ENCODE peak calls at places on chromosomes 4 and X, in six cellular contexts. One of them, this sample, is unnamed.

GRCh38 chrX:16436348-16437188 is 213.4 kb upstream of the S100G start:
- DNase-seq in HCEC 1CT: peak
- DNase-seq in activated T-cell treated with anti-CD3 and anti-CD28 coated beads, Interleukin-2, amount 50 U/mL, for 48 hours: peak
- DNase-seq in GM23248: peak
- DNase-seq in NCI-H146: peak
- DNase-seq in stimulated activated CD4-positive, alpha-beta T cell treated with anti-CD3 and anti-CD28 coated beads, Interleukin-15, amount 100 ng/mL, for 1 hour: peak
- DNase-seq in this sample: peak

GRCh38 chr4:153260152-153260551 is 55.9 kb downstream of the TRIM2 start:
- DNase-seq in HCEC 1CT: no peak
- DNase-seq in activated T-cell treated with anti-CD3 and anti-CD28 coated beads, Interleukin-2, amount 50 U/mL, for 48 hours: no peak
- DNase-seq in GM23248: peak
- DNase-seq in NCI-H146: no peak
- DNase-seq in stimulated activated CD4-positive, alpha-beta T cell treated with anti-CD3 and anti-CD28 coated beads, Interleukin-15, amount 100 ng/mL, for 1 hour: no peak
- DNase-seq in this sample: no peak

GRCh38 chr4:139593091-139593564 is 37.1 kb upstream of the SETD7 start:
- DNase-seq in HCEC 1CT: no peak
- DNase-seq in activated T-cell treated with anti-CD3 and anti-CD28 coated beads, Interleukin-2, amount 50 U/mL, for 48 hours: no peak
- DNase-seq in GM23248: peak
- DNase-seq in NCI-H146: no peak
- DNase-seq in stimulated activated CD4-positive, alpha-beta T cell treated with anti-CD3 and anti-CD28 coated beads, Interleukin-15, amount 100 ng/mL, for 1 hour: no peak
- DNase-seq in this sample: peak

GRCh38 chrX:41381685-41382084 is 47.7 kb downstream of the DDX3X start:
- DNase-seq in HCEC 1CT: peak
- DNase-seq in activated T-cell treated with anti-CD3 and anti-CD28 coated beads, Interleukin-2, amount 50 U/mL, for 48 hours: no peak
- DNase-seq in GM23248: peak
- DNase-seq in NCI-H146: no peak
- DNase-seq in stimulated activated CD4-positive, alpha-beta T cell treated with anti-CD3 and anti-CD28 coated beads, Interleukin-15, amount 100 ng/mL, for 1 hour: no peak
- DNase-seq in this sample: peak

GRCh38 chrX:23900220-23900797 is 7.4 kb downstream of the APOO start:
- DNase-seq in HCEC 1CT: peak
- DNase-seq in activated T-cell treated with anti-CD3 and anti-CD28 coated beads, Interleukin-2, amount 50 U/mL, for 48 hours: no peak
- DNase-seq in GM23248: peak
- DNase-seq in NCI-H146: no peak
- DNase-seq in stimulated activated CD4-positive, alpha-beta T cell treated with anti-CD3 and anti-CD28 coated beads, Interleukin-15, amount 100 ng/mL, for 1 hour: no peak
- DNase-seq in this sample: no peak

GRCh38 chr4:118814054-118814453 is 21.9 kb downstream of the SEC24D start:
- DNase-seq in HCEC 1CT: no peak
- DNase-seq in activated T-cell treated with anti-CD3 and anti-CD28 coated beads, Interleukin-2, amount 50 U/mL, for 48 hours: no peak
- DNase-seq in GM23248: no peak
- DNase-seq in NCI-H146: no peak
- DNase-seq in stimulated activated CD4-positive, alpha-beta T cell treated with anti-CD3 and anti-CD28 coated beads, Interleukin-15, amount 100 ng/mL, for 1 hour: no peak
- DNase-seq in this sample: no peak

GRCh38 chr4:121900132-121900983 is 30.1 kb upstream of the BBS7 start:
- DNase-seq in HCEC 1CT: peak
- DNase-seq in activated T-cell treated with anti-CD3 and anti-CD28 coated beads, Interleukin-2, amount 50 U/mL, for 48 hours: peak
- DNase-seq in GM23248: peak
- DNase-seq in NCI-H146: peak
- DNase-seq in stimulated activated CD4-positive, alpha-beta T cell treated with anti-CD3 and anti-CD28 coated beads, Interleukin-15, amount 100 ng/mL, for 1 hour: no peak
- DNase-seq in this sample: peak

GRCh38 chr4:76306882-76307669 is 543 bp downstream of the STBD1 start:
- DNase-seq in HCEC 1CT: peak
- DNase-seq in activated T-cell treated with anti-CD3 and anti-CD28 coated beads, Interleukin-2, amount 50 U/mL, for 48 hours: peak
- DNase-seq in GM23248: peak
- DNase-seq in NCI-H146: peak
- DNase-seq in stimulated activated CD4-positive, alpha-beta T cell treated with anti-CD3 and anti-CD28 coated beads, Interleukin-15, amount 100 ng/mL, for 1 hour: no peak
- DNase-seq in this sample: peak

GRCh38 chr4:84499065-84499982 is at the start of gene NKX6-1:
- DNase-seq in HCEC 1CT: no peak
- DNase-seq in activated T-cell treated with anti-CD3 and anti-CD28 coated beads, Interleukin-2, amount 50 U/mL, for 48 hours: peak
- DNase-seq in GM23248: peak
- DNase-seq in NCI-H146: peak
- DNase-seq in stimulated activated CD4-positive, alpha-beta T cell treated with anti-CD3 and anti-CD28 coated beads, Interleukin-15, amount 100 ng/mL, for 1 hour: no peak
- DNase-seq in this sample: peak

GRCh38 chr4:181018998-181019397 is 1224.2 kb upstream of the TENM3 start:
- DNase-seq in HCEC 1CT: no peak
- DNase-seq in activated T-cell treated with anti-CD3 and anti-CD28 coated beads, Interleukin-2, amount 50 U/mL, for 48 hours: no peak
- DNase-seq in GM23248: no peak
- DNase-seq in NCI-H146: no peak
- DNase-seq in stimulated activated CD4-positive, alpha-beta T cell treated with anti-CD3 and anti-CD28 coated beads, Interleukin-15, amount 100 ng/mL, for 1 hour: no peak
- DNase-seq in this sample: no peak

GRCh38 chr4:139208404-139208945 is 31.5 kb upstream of the ELF2 start:
- DNase-seq in HCEC 1CT: peak
- DNase-seq in activated T-cell treated with anti-CD3 and anti-CD28 coated beads, Interleukin-2, amount 50 U/mL, for 48 hours: no peak
- DNase-seq in GM23248: peak
- DNase-seq in NCI-H146: peak
- DNase-seq in stimulated activated CD4-positive, alpha-beta T cell treated with anti-CD3 and anti-CD28 coated beads, Interleukin-15, amount 100 ng/mL, for 1 hour: no peak
- DNase-seq in this sample: no peak

GRCh38 chr4:187993827-187994226 is 1.7 kb upstream of the ZFP42 start:
- DNase-seq in HCEC 1CT: peak
- DNase-seq in activated T-cell treated with anti-CD3 and anti-CD28 coated beads, Interleukin-2, amount 50 U/mL, for 48 hours: no peak
- DNase-seq in GM23248: no peak
- DNase-seq in NCI-H146: no peak
- DNase-seq in stimulated activated CD4-positive, alpha-beta T cell treated with anti-CD3 and anti-CD28 coated beads, Interleukin-15, amount 100 ng/mL, for 1 hour: no peak
- DNase-seq in this sample: peak

GRCh38 chr4:83320548-83320947 is 14.1 kb downstream of the HPSE start:
- DNase-seq in HCEC 1CT: peak
- DNase-seq in activated T-cell treated with anti-CD3 and anti-CD28 coated beads, Interleukin-2, amount 50 U/mL, for 48 hours: peak
- DNase-seq in GM23248: peak
- DNase-seq in NCI-H146: no peak
- DNase-seq in stimulated activated CD4-positive, alpha-beta T cell treated with anti-CD3 and anti-CD28 coated beads, Interleukin-15, amount 100 ng/mL, for 1 hour: no peak
- DNase-seq in this sample: peak

GRCh38 chr4:80153800-80154546 is 43.3 kb upstream of the PRDM8 start:
- DNase-seq in HCEC 1CT: peak
- DNase-seq in activated T-cell treated with anti-CD3 and anti-CD28 coated beads, Interleukin-2, amount 50 U/mL, for 48 hours: no peak
- DNase-seq in GM23248: peak
- DNase-seq in NCI-H146: no peak
- DNase-seq in stimulated activated CD4-positive, alpha-beta T cell treated with anti-CD3 and anti-CD28 coated beads, Interleukin-15, amount 100 ng/mL, for 1 hour: no peak
- DNase-seq in this sample: no peak

GRCh38 chr4:98728433-98728832 is 70.0 kb upstream of the TSPAN5 start:
- DNase-seq in HCEC 1CT: peak
- DNase-seq in activated T-cell treated with anti-CD3 and anti-CD28 coated beads, Interleukin-2, amount 50 U/mL, for 48 hours: no peak
- DNase-seq in GM23248: peak
- DNase-seq in NCI-H146: no peak
- DNase-seq in stimulated activated CD4-positive, alpha-beta T cell treated with anti-CD3 and anti-CD28 coated beads, Interleukin-15, amount 100 ng/mL, for 1 hour: no peak
- DNase-seq in this sample: peak

GRCh38 chr4:54099959-54100606 is at the start of gene GSX2:
- DNase-seq in HCEC 1CT: no peak
- DNase-seq in activated T-cell treated with anti-CD3 and anti-CD28 coated beads, Interleukin-2, amount 50 U/mL, for 48 hours: no peak
- DNase-seq in GM23248: peak
- DNase-seq in NCI-H146: peak
- DNase-seq in stimulated activated CD4-positive, alpha-beta T cell treated with anti-CD3 and anti-CD28 coated beads, Interleukin-15, amount 100 ng/mL, for 1 hour: no peak
- DNase-seq in this sample: no peak

GRCh38 chr4:174873931-174874330 is 44.2 kb upstream of the ADAM29 start:
- DNase-seq in HCEC 1CT: peak
- DNase-seq in activated T-cell treated with anti-CD3 and anti-CD28 coated beads, Interleukin-2, amount 50 U/mL, for 48 hours: no peak
- DNase-seq in GM23248: peak
- DNase-seq in NCI-H146: no peak
- DNase-seq in stimulated activated CD4-positive, alpha-beta T cell treated with anti-CD3 and anti-CD28 coated beads, Interleukin-15, amount 100 ng/mL, for 1 hour: no peak
- DNase-seq in this sample: no peak

GRCh38 chr4:165493359-165493758 is 114.6 kb downstream of the CPE start:
- DNase-seq in HCEC 1CT: peak
- DNase-seq in activated T-cell treated with anti-CD3 and anti-CD28 coated beads, Interleukin-2, amount 50 U/mL, for 48 hours: peak
- DNase-seq in GM23248: peak
- DNase-seq in NCI-H146: no peak
- DNase-seq in stimulated activated CD4-positive, alpha-beta T cell treated with anti-CD3 and anti-CD28 coated beads, Interleukin-15, amount 100 ng/mL, for 1 hour: peak
- DNase-seq in this sample: peak

GRCh38 chr4:11440481-11441181 is 11.9 kb upstream of the HS3ST1 start:
- DNase-seq in HCEC 1CT: no peak
- DNase-seq in activated T-cell treated with anti-CD3 and anti-CD28 coated beads, Interleukin-2, amount 50 U/mL, for 48 hours: no peak
- DNase-seq in GM23248: no peak
- DNase-seq in NCI-H146: no peak
- DNase-seq in stimulated activated CD4-positive, alpha-beta T cell treated with anti-CD3 and anti-CD28 coated beads, Interleukin-15, amount 100 ng/mL, for 1 hour: no peak
- DNase-seq in this sample: no peak

GRCh38 chr4:8051644-8052043 is 107.0 kb downstream of the ABLIM2 start:
- DNase-seq in HCEC 1CT: no peak
- DNase-seq in activated T-cell treated with anti-CD3 and anti-CD28 coated beads, Interleukin-2, amount 50 U/mL, for 48 hours: no peak
- DNase-seq in GM23248: no peak
- DNase-seq in NCI-H146: no peak
- DNase-seq in stimulated activated CD4-positive, alpha-beta T cell treated with anti-CD3 and anti-CD28 coated beads, Interleukin-15, amount 100 ng/mL, for 1 hour: no peak
- DNase-seq in this sample: no peak

GRCh38 chrX:23819385-23820234 is 36.6 kb downstream of the SAT1 start:
- DNase-seq in HCEC 1CT: peak
- DNase-seq in activated T-cell treated with anti-CD3 and anti-CD28 coated beads, Interleukin-2, amount 50 U/mL, for 48 hours: no peak
- DNase-seq in GM23248: peak
- DNase-seq in NCI-H146: no peak
- DNase-seq in stimulated activated CD4-positive, alpha-beta T cell treated with anti-CD3 and anti-CD28 coated beads, Interleukin-15, amount 100 ng/mL, for 1 hour: no peak
- DNase-seq in this sample: peak

GRCh38 chrX:152822383-152823086 is 8.0 kb downstream of the CETN2 start:
- DNase-seq in HCEC 1CT: peak
- DNase-seq in activated T-cell treated with anti-CD3 and anti-CD28 coated beads, Interleukin-2, amount 50 U/mL, for 48 hours: no peak
- DNase-seq in GM23248: peak
- DNase-seq in NCI-H146: no peak
- DNase-seq in stimulated activated CD4-positive, alpha-beta T cell treated with anti-CD3 and anti-CD28 coated beads, Interleukin-15, amount 100 ng/mL, for 1 hour: no peak
- DNase-seq in this sample: no peak

GRCh38 chr4:103934178-103934789 is 214.5 kb upstream of the TACR3 start:
- DNase-seq in HCEC 1CT: peak
- DNase-seq in activated T-cell treated with anti-CD3 and anti-CD28 coated beads, Interleukin-2, amount 50 U/mL, for 48 hours: no peak
- DNase-seq in GM23248: peak
- DNase-seq in NCI-H146: peak
- DNase-seq in stimulated activated CD4-positive, alpha-beta T cell treated with anti-CD3 and anti-CD28 coated beads, Interleukin-15, amount 100 ng/mL, for 1 hour: no peak
- DNase-seq in this sample: peak

GRCh38 chr4:148539387-148539786 is 97.2 kb upstream of the NR3C2 start:
- DNase-seq in HCEC 1CT: no peak
- DNase-seq in activated T-cell treated with anti-CD3 and anti-CD28 coated beads, Interleukin-2, amount 50 U/mL, for 48 hours: no peak
- DNase-seq in GM23248: no peak
- DNase-seq in NCI-H146: no peak
- DNase-seq in stimulated activated CD4-positive, alpha-beta T cell treated with anti-CD3 and anti-CD28 coated beads, Interleukin-15, amount 100 ng/mL, for 1 hour: no peak
- DNase-seq in this sample: no peak

GRCh38 chrX:24398766-24399165 is 38.3 kb downstream of the SUPT20HL1 start:
- DNase-seq in HCEC 1CT: no peak
- DNase-seq in activated T-cell treated with anti-CD3 and anti-CD28 coated beads, Interleukin-2, amount 50 U/mL, for 48 hours: no peak
- DNase-seq in GM23248: no peak
- DNase-seq in NCI-H146: peak
- DNase-seq in stimulated activated CD4-positive, alpha-beta T cell treated with anti-CD3 and anti-CD28 coated beads, Interleukin-15, amount 100 ng/mL, for 1 hour: no peak
- DNase-seq in this sample: no peak

GRCh38 chr4:155846929-155847328 is 19.1 kb downstream of the ASIC5 start:
- DNase-seq in HCEC 1CT: no peak
- DNase-seq in activated T-cell treated with anti-CD3 and anti-CD28 coated beads, Interleukin-2, amount 50 U/mL, for 48 hours: no peak
- DNase-seq in GM23248: no peak
- DNase-seq in NCI-H146: no peak
- DNase-seq in stimulated activated CD4-positive, alpha-beta T cell treated with anti-CD3 and anti-CD28 coated beads, Interleukin-15, amount 100 ng/mL, for 1 hour: no peak
- DNase-seq in this sample: no peak

GRCh38 chr4:121221608-121222007 is 57.5 kb upstream of the TNIP3 start:
- DNase-seq in HCEC 1CT: no peak
- DNase-seq in activated T-cell treated with anti-CD3 and anti-CD28 coated beads, Interleukin-2, amount 50 U/mL, for 48 hours: no peak
- DNase-seq in GM23248: no peak
- DNase-seq in NCI-H146: no peak
- DNase-seq in stimulated activated CD4-positive, alpha-beta T cell treated with anti-CD3 and anti-CD28 coated beads, Interleukin-15, amount 100 ng/mL, for 1 hour: no peak
- DNase-seq in this sample: no peak

GRCh38 chr4:39941682-39942217 is 36.0 kb downstream of the PDS5A start:
- DNase-seq in HCEC 1CT: no peak
- DNase-seq in activated T-cell treated with anti-CD3 and anti-CD28 coated beads, Interleukin-2, amount 50 U/mL, for 48 hours: peak
- DNase-seq in GM23248: no peak
- DNase-seq in NCI-H146: no peak
- DNase-seq in stimulated activated CD4-positive, alpha-beta T cell treated with anti-CD3 and anti-CD28 coated beads, Interleukin-15, amount 100 ng/mL, for 1 hour: no peak
- DNase-seq in this sample: no peak

This sample was measured in kidney tubule cell.